ENCODE peak calls at places on chromosome 6, in five cellular contexts. Q is bronchial epithelial cell; W is hepatocyte; A is CD8-positive, alpha-beta memory T cell; D is SJSA1. C is an unnamed sample. For H3K27me3, the result is how much of the 10 kb centered on the place peaks cover.

GRCh38 chr6:137025786-137026730 is 18.7 kb downstream of the IL20RA start:
- DNase-seq in Q (peak), W (no peak), A (no peak), D (no peak), C (no peak)

GRCh38 chr6:79946773-79947190 is 571 bp downstream of the ELOVL4 start:
- DNase-seq in Q (peak), W (peak), A (peak), D (peak), C (peak)

GRCh38 chr6:67606905-67607828 is 1027.9 kb upstream of the ADGRB3 start:
- DNase-seq in Q (no peak), W (no peak), A (no peak), D (no peak), C (no peak)

GRCh38 chr6:34067814-34068213 is 78.1 kb downstream of the GRM4 start:
- DNase-seq in Q (no peak), W (no peak), A (no peak), D (no peak), C (peak)

GRCh38 chr6:7129360-7129759 is 21.6 kb downstream of the RREB1 start:
- DNase-seq in Q (peak), W (no peak), A (no peak), D (no peak), C (no peak)

GRCh38 chr6:124722479-124722878 is 239.8 kb upstream of the RNF217 start:
- DNase-seq in Q (no peak), W (no peak), A (no peak), D (no peak), C (no peak)

GRCh38 chr6:134034478-134034877 is 17.9 kb downstream of the SLC2A12 start:
- DNase-seq in Q (no peak), W (no peak), A (no peak), D (no peak), C (no peak)

GRCh38 chr6:155832596-155832995 is 377.0 kb upstream of the NOX3 start:
- DNase-seq in Q (peak), W (no peak), A (no peak), D (peak), C (no peak)

GRCh38 chr6:158057213-158057987 is 75.7 kb downstream of the SYNJ2 start:
- DNase-seq in Q (peak), W (no peak), A (no peak), D (peak), C (no peak)

GRCh38 chr6:140572129-140572528 is 1197.7 kb upstream of the CITED2 start:
- DNase-seq in Q (peak), W (no peak), A (no peak), D (peak), C (no peak)

GRCh38 chr6:13496508-13497180 is 9.2 kb upstream of the GFOD1 start:
- DNase-seq in Q (peak), W (no peak), A (no peak), D (peak), C (no peak)

GRCh38 chr6:451336-451735 is 59.8 kb downstream of the IRF4 start:
- DNase-seq in Q (no peak), W (no peak), A (no peak), D (no peak), C (no peak)

GRCh38 chr6:1916334-1916985 is 306.7 kb downstream of the FOXC1 start:
- DNase-seq in Q (peak), W (no peak), A (no peak), D (peak), C (no peak)

GRCh38 chr6:46509063-46509462 is 17.8 kb upstream of the RCAN2 start:
- DNase-seq in Q (no peak), W (no peak), A (no peak), D (no peak), C (no peak)

GRCh38 chr6:139927236-139927635 is 552.8 kb upstream of the CITED2 start:
- DNase-seq in Q (peak), W (no peak), A (no peak), D (no peak), C (peak)

DNA sequence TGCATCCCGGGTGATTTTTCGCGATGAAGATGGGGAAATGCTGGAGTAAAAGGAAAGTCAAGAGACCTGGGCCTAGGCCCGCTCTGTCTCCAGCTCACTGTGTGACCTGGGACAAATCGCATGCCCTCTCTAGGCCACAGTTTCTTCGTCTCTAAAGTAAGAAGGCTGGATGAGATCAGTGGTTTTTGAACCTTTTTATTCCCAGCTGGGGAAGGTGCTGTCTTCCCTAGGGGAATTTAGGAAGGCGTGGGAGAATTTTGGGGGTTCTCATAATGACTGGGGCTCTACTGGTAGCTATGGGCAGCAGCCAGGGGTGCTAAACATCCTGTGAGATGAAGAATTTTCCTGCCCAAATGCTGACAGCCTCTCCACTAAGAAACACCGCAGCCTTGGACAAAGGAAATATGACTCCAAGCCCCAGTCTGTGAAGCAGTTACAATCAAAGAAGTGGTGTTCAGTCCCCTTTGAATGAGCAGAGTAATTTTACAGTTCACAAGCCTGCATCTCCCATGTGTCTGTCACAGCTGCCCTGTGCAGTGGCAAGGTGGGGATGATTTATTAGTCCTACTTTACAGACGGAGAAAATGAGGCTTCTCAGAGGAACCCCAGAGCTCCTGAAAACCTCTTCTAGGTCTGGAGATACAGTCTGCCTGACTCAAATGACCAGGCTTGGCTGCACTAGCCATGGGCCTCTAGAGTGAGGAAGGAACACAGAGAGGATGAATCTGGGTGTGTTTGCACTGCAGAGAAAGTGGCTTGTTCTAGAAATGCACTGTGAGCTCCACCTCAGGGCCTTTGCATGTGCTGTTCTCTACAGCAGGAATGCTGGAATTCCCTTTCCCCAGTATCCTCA is 57.2 kb downstream of the RAB44 start:
- DNase-seq in Q (no peak), W (no peak), A (no peak), D (no peak), C (no peak)
- H3K4me3 ChIP-seq in Q (no peak), W (no peak), A (no peak), D (no peak), C (no peak)

GRCh38 chr6:101477436-101477835 is 83.9 kb downstream of the GRIK2 start:
- DNase-seq in Q (no peak), W (no peak), A (no peak), D (no peak), C (no peak)
- H3K27me3 ChIP-seq in Q (under half), W (under half), A (under half), D (under half), C (under half)

DNA sequence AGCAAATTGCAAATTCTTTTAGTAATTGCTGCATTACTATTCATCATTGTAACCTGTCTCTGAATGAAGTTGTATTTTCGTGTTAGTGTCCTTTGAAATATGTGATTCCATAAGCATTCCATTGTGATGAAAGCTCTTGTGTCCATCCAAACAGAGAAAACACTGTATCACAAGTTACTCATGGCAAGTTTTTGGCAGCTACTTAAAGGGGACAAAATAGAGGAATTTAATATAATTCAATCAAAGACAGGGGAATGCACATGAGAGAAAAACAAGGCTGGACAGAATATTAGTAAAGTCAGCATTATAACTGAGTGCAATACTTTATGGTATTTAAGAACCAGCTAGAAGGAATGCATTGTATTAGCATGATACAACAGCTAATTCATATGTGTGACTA is 270.7 kb upstream of the MARCKS start:
- DNase-seq in Q (peak), W (no peak), A (no peak), D (peak), C (no peak)
- H3K4me3 ChIP-seq in Q (no peak), W (no peak), A (no peak), D (no peak), C (no peak)

GRCh38 chr6:3946779-3947178 is 97.6 kb downstream of the FAM50B start:
- DNase-seq in Q (no peak), W (no peak), A (no peak), D (no peak), C (no peak)
- H3K27me3 ChIP-seq in Q (under half), W (under half), A (under half), D (under half), C (under half)

GRCh38 chr6:43454290-43455033 is 886 bp downstream of the DLK2 start:
- DNase-seq in Q (peak), W (peak), A (peak), D (peak), C (peak)
- H3K4me3 ChIP-seq in Q (peak), W (peak), A (peak), D (peak), C (peak)

DNA sequence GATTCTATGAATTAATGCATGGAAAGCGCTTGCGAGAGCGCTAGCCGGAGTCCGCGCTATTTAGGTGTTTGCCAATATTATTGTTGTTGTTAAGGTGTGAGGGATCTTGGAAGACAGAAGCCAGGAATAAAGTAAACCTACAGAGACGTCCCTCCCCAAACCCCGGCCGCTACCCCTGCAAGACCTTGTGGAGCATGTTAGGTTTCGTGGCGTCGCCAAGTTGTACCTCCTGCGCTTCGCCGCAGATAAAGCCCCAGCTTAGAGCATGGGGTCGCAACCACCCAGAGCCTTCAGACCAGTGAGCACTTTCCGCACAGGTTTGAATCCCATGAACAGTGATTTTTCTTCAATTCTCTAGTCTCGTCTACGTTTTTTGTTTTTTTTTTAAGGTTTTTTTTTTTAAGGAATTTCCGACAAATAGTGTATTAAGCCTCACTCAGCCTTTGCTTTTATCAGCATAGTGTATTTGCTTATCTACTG is 16.9 kb upstream of the ZSCAN9 start:
- DNase-seq in Q (no peak), W (no peak), A (no peak), D (peak), C (peak)
- H3K27me3 ChIP-seq in Q (under half), W (half or more), A (half or more), D (half or more), C (half or more)